ENCODE peak calls at places on chromosomes 1 and 21, in eight cellular contexts. Q, V, P, W, Z, O, M and K are unnamed samples.

GRCh38 chr1:209549384-209550001 is 34.0 kb upstream of the CAMK1G start:
- DNase-seq in W (no peak), V (no peak), O (no peak), M (no peak), Q (no peak), Z (no peak), P (no peak), K (no peak)

GRCh38 chr21:16216595-16216994 is 486.8 kb downstream of the USP25 start:
- DNase-seq in O (no peak), P (no peak), Z (no peak), W (no peak), M (no peak), V (no peak), Q (no peak), K (no peak)

GRCh38 chr1:84711091-84711490 is 20.8 kb upstream of the SSX2IP start:
- DNase-seq in M (no peak), O (no peak), Q (no peak), V (no peak), W (no peak), P (no peak), Z (no peak), K (no peak)

GRCh38 chr1:59186656-59187055 is 110.2 kb upstream of the FGGY start:
- DNase-seq in Z (no peak), V (peak), P (no peak), W (no peak), M (no peak), Q (no peak), O (no peak), K (no peak)

GRCh38 chr1:182595641-182596240 is 6.7 kb upstream of the RNASEL start:
- DNase-seq in Z (peak), Q (peak), P (peak), O (peak), M (no peak), V (no peak), W (peak), K (peak)

GRCh38 chr1:201216395-201217085 is 25.9 kb downstream of the IGFN1 start:
- DNase-seq in V (no peak), Q (no peak), W (no peak), P (no peak), M (no peak), Z (no peak), O (no peak), K (no peak)

GRCh38 chr1:1075148-1075935 is 1.2 kb upstream of the RNF223 start:
- DNase-seq in Q (no peak), W (peak), P (no peak), M (peak), Z (no peak), V (no peak), O (no peak), K (no peak)

GRCh38 chr1:203557390-203557789 is 63.4 kb downstream of the OPTC start:
- DNase-seq in W (no peak), Z (no peak), O (peak), M (no peak), Q (no peak), V (no peak), P (no peak), K (no peak)

GRCh38 chr1:222622765-222623164 is 4.9 kb downstream of the MIA3 start:
- DNase-seq in Q (no peak), Z (no peak), O (no peak), P (no peak), W (no peak), V (no peak), M (no peak), K (no peak)

GRCh38 chr1:113198806-113199205 is 125.8 kb downstream of the LRIG2 start:
- DNase-seq in W (no peak), P (no peak), M (no peak), Z (no peak), V (no peak), Q (no peak), O (no peak), K (no peak)

GRCh38 chr1:205670143-205670431 is 10.2 kb downstream of the SLC45A3 start:
- DNase-seq in P (no peak), W (no peak), M (no peak), Z (no peak), V (no peak), O (no peak), Q (no peak), K (no peak)

GRCh38 chr1:67632811-67633478 is 52.1 kb upstream of the GADD45A start:
- DNase-seq in P (no peak), O (no peak), W (no peak), M (no peak), Q (no peak), V (no peak), Z (no peak), K (no peak)

GRCh38 chr21:20994790-20995189 is 3.4 kb upstream of the NCAM2 start:
- DNase-seq in V (no peak), Q (no peak), Z (no peak), W (no peak), P (no peak), M (no peak), O (no peak), K (no peak)

GRCh38 chr1:210618379-210618778 is 289.7 kb downstream of the HHAT start:
- DNase-seq in P (no peak), W (no peak), M (no peak), V (no peak), Q (no peak), O (no peak), Z (no peak), K (no peak)

GRCh38 chr1:30816211-30817082 is 58.9 kb upstream of the LAPTM5 start:
- DNase-seq in Z (no peak), W (no peak), M (no peak), O (peak), P (no peak), V (peak), Q (peak), K (no peak)

GRCh38 chr1:42940851-42941639 is 17.6 kb downstream of the SLC2A1 start:
- DNase-seq in Z (no peak), P (no peak), O (peak), W (no peak), M (peak), Q (peak), V (peak), K (no peak)

GRCh38 chr1:177091036-177091435 is 73.5 kb downstream of the ASTN1 start:
- DNase-seq in O (peak), W (no peak), Z (no peak), Q (peak), P (no peak), V (no peak), M (no peak), K (no peak)

GRCh38 chr1:111909010-111909409 is 80.5 kb downstream of the KCND3 start:
- DNase-seq in P (no peak), W (no peak), M (no peak), Q (no peak), O (no peak), V (no peak), Z (no peak), K (no peak)

GRCh38 chr1:54415533-54415932 is 9.3 kb upstream of the SSBP3 start:
- DNase-seq in V (no peak), Z (no peak), P (no peak), O (no peak), Q (no peak), M (no peak), W (no peak), K (no peak)

GRCh38 chr1:13783551-13783950 is 83.6 kb downstream of the PRDM2 start:
- DNase-seq in O (no peak), V (no peak), P (no peak), Q (no peak), M (no peak), W (no peak), Z (no peak), K (no peak)

GRCh38 chr1:41516168-41516961 is 31.9 kb upstream of the EDN2 start:
- DNase-seq in Z (peak), W (peak), Q (peak), O (peak), V (peak), P (peak), M (no peak), K (peak)

GRCh38 chr1:20223659-20224058 is 37.3 kb upstream of the PLA2G2C start:
- DNase-seq in W (no peak), V (no peak), Z (no peak), M (no peak), O (no peak), P (no peak), Q (no peak), K (no peak)

GRCh38 chr21:31470896-31471694 is 127.0 kb upstream of the TIAM1 start:
- DNase-seq in Q (no peak), Z (no peak), O (no peak), V (no peak), M (no peak), P (no peak), W (no peak), K (no peak)

GRCh38 chr1:182032251-182032650 is 29.3 kb downstream of the ZNF648 start:
- DNase-seq in Q (no peak), W (no peak), M (no peak), O (peak), Z (no peak), V (no peak), P (no peak), K (no peak)

GRCh38 chr1:196155586-196155985 is 452.7 kb downstream of the KCNT2 start:
- DNase-seq in O (no peak), W (no peak), Z (no peak), Q (no peak), V (no peak), P (no peak), M (no peak), K (no peak)

GRCh38 chr1:54355931-54356679 is 50.1 kb downstream of the SSBP3 start:
- DNase-seq in O (no peak), V (no peak), Q (no peak), P (no peak), W (no peak), M (no peak), Z (peak), K (peak)

GRCh38 chr1:21292991-21293536 is 2.8 kb upstream of the ECE1 start:
- DNase-seq in W (no peak), O (no peak), P (no peak), M (no peak), V (no peak), Z (peak), Q (no peak), K (peak)

GRCh38 chr1:21616372-21616771 is 52.8 kb downstream of the RAP1GAP start:
- DNase-seq in O (no peak), W (no peak), Q (no peak), M (no peak), P (no peak), Z (no peak), V (no peak), K (no peak)

GRCh38 chr21:15121655-15122120 is 56.9 kb upstream of the NRIP1 start:
- DNase-seq in W (peak), V (peak), Q (no peak), M (no peak), Z (no peak), O (peak), P (peak), K (no peak)

GRCh38 chr1:171217658-171218443 is 30.4 kb upstream of the FMO1 start:
- DNase-seq in W (no peak), P (no peak), O (no peak), Z (no peak), V (no peak), Q (no peak), M (no peak), K (no peak)

GRCh38 chr1:183239220-183239742 is 53.2 kb downstream of the LAMC2 start:
- DNase-seq in P (no peak), Z (no peak), O (no peak), W (no peak), M (no peak), Q (no peak), V (no peak), K (no peak)

GRCh38 chr1:212158912-212159796 is 123.6 kb downstream of the DTL start:
- DNase-seq in O (no peak), Z (peak), V (no peak), Q (no peak), M (no peak), W (no peak), P (peak), K (peak)

GRCh38 chr21:31862078-31862477 is 10.7 kb upstream of the HUNK start:
- DNase-seq in Z (no peak), Q (no peak), P (no peak), M (no peak), W (no peak), V (no peak), O (peak), K (no peak)

GRCh38 chr1:178683304-178683703 is 41.7 kb upstream of the RALGPS2 start:
- DNase-seq in P (no peak), M (no peak), Q (no peak), V (no peak), O (no peak), W (no peak), Z (no peak), K (no peak)

GRCh38 chr1:153058154-153058553 is 842 bp upstream of the SPRR2A start:
- DNase-seq in V (no peak), O (peak), W (no peak), M (no peak), Q (no peak), Z (no peak), P (no peak), K (no peak)

GRCh38 chr1:84780000-84780716 is 89.9 kb upstream of the SSX2IP start:
- DNase-seq in Q (no peak), W (no peak), V (no peak), Z (no peak), P (no peak), O (peak), M (no peak), K (no peak)

GRCh38 chr1:30617161-30617560 is 106.2 kb downstream of the MATN1 start:
- DNase-seq in V (no peak), P (peak), M (no peak), W (no peak), Q (no peak), O (no peak), Z (no peak), K (no peak)

GRCh38 chr1:11938722-11939526 is 4.4 kb downstream of the PLOD1 start:
- DNase-seq in M (no peak), V (no peak), O (no peak), Q (no peak), W (no peak), Z (no peak), P (no peak), K (no peak)

GRCh38 chr1:11935040-11935378 is 492 bp downstream of the PLOD1 start:
- DNase-seq in M (no peak), V (no peak), W (no peak), Z (no peak), O (no peak), Q (no peak), P (no peak), K (no peak)

GRCh38 chr1:11930571-11931445 is 3.7 kb upstream of the PLOD1 start:
- DNase-seq in V (no peak), Z (no peak), P (no peak), Q (peak), O (no peak), M (no peak), W (no peak), K (no peak)

GRCh38 chr1:11931845-11932244 is 2.7 kb upstream of the PLOD1 start:
- DNase-seq in V (no peak), M (no peak), Z (no peak), P (no peak), Q (no peak), W (no peak), O (no peak), K (no peak)

DNA sequence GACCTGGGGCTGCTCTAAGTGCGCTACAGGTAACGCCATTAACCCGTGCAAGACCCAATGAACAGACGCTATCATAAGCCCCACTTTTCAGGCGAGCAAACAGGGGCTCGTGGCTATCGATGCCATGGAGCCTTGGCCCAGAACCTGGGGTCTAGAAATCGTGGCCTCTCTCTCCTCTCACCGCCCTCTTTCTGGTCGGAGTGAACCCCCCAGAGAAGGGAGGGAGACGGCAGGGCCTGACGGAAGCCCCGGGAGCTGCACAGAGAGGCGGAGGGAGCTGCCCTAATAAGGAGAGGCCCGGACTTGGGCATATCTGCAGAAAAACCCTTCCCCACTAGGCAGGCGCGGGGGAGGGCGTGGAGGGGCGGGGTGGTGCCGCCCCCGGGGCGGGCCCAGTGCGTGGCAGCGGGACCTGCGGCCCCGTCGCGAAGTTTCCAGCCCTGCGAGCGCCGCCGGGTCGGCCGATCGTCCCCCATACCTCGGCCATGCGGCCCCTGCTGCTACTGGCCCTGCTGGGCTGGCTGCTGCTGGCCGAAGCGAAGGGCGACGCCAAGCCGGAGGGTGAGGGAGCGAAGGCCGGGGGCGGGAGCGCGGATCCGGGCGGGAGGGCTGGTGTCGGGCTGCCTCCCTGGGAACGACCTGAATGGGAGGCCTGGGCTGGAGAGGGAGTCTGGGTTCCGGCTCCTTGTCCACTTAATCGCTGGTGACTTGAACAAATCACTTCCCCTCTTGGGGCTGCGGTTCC is at the start of gene PLOD1:
- DNase-seq in W (peak), M (peak), O (peak), P (peak), Q (no peak), Z (peak), V (peak), K (peak)
- TF ChIP-seq CTCF in W (no peak), M (no peak), O (no peak), P (no peak), Q (no peak), Z (no peak), V (no peak), K (no peak)

DNA sequence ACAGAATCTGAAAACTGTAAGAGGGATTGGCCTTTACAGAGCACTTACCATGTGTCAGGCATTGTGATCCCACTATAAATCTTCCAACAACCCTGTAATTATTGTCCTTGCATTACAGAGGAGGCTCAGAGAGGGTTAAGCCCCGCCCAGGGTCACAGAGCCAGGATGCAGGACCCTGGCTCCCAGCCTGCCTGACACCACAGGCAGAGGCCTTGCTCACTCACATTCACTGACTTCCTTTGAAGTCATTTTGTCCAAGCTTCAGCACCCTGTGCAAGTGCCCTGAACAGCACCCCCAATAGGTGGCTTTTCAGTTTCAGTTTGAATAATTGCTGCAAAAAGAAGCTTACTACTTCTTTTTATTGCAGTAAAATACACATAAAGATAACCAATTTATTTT is 256.8 kb upstream of the NFIA start:
- DNase-seq in V (no peak), M (no peak), W (no peak), O (no peak), P (no peak), Q (no peak), Z (no peak), K (no peak)
- TF ChIP-seq CTCF in V (no peak), M (no peak), W (no peak), O (no peak), P (no peak), Q (peak), Z (no peak), K (no peak)

DNA sequence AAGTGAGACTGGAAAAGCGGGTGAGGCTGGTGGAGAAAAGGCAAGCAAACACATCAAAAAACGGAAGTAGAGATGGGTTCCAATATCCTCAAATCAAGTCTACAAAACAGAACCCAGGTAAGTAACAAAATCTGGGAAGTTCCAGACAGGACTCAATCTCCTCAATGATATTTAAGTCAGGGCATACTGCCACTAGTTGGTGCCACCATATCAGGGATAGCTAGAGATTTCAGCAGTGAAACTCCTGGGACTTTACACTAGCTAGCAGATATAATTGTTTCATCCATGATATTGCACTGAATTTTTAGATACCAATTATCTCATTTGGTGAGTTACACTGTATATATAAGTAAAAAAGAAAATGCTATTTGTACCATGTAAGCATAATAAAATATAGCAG is 52.0 kb downstream of the EYA3 start:
- DNase-seq in P (no peak), Q (no peak), Z (no peak), M (no peak), W (no peak), O (no peak), V (no peak), K (no peak)
- TF ChIP-seq CTCF in P (no peak), Q (no peak), Z (no peak), M (peak), W (no peak), O (peak), V (no peak), K (no peak)

GRCh38 chr1:175402336-175402735 is 209.8 kb upstream of the KIAA0040 start:
- DNase-seq in Z (no peak), W (no peak), O (no peak), P (no peak), V (no peak), M (no peak), Q (no peak), K (no peak)
- TF ChIP-seq CTCF in Z (no peak), W (no peak), O (no peak), P (no peak), V (no peak), M (no peak), Q (no peak), K (no peak)

GRCh38 chr1:107047602-107048001 is 8.9 kb upstream of the PRMT6 start:
- DNase-seq in O (no peak), M (no peak), Z (no peak), V (no peak), P (no peak), Q (no peak), W (no peak), K (no peak)
- TF ChIP-seq CTCF in O (no peak), M (peak), Z (no peak), V (no peak), P (no peak), Q (no peak), W (no peak), K (no peak)

DNA sequence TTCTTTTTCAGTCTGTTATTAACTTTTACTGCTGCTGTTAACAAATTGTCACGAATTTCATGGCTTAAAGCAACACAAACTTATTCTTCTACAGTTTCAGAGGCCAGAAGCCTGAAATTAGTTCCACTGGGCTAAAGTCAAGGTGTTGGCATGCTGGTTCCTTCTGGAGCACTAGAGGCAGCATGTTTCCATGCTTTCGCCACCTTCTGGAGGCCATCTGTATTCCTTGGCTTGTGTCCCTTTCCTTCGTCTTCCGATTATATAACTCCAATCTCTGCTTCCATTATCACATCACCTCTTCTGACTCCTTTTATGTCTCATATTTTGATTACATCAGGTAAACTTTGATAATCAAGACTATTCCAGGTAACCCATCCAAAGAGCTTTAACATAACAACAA is 1742.1 kb downstream of the BRINP3 start:
- DNase-seq in W (no peak), Q (no peak), P (no peak), O (no peak), V (no peak), M (no peak), Z (no peak), K (no peak)
- TF ChIP-seq CTCF in W (no peak), Q (no peak), P (no peak), O (no peak), V (no peak), M (no peak), Z (no peak), K (no peak)